ENCODE peak calls at places on chromosome 4, in six cellular contexts. One of them, this sample, is unnamed. For H3K36me3, the result is how much of the 10 kb centered on the place peaks cover.

GRCh38 chr4:155249036-155249566 is 40.7 kb downstream of the NPY2R start:
- DNase-seq in GM23248: no peak
- DNase-seq in suprapubic skin: no peak
- DNase-seq in uterus: no peak
- DNase-seq in adrenal gland: no peak
- DNase-seq in stomach: no peak
- DNase-seq in this sample: no peak

GRCh38 chr4:95638920-95639501 is 90.2 kb upstream of the UNC5C start:
- DNase-seq in GM23248: no peak
- DNase-seq in suprapubic skin: no peak
- DNase-seq in uterus: no peak
- DNase-seq in adrenal gland: no peak
- DNase-seq in stomach: no peak
- DNase-seq in this sample: no peak

GRCh38 chr4:20629180-20630115 is 70.8 kb upstream of the PACRGL start:
- DNase-seq in GM23248: no peak
- DNase-seq in suprapubic skin: no peak
- DNase-seq in uterus: no peak
- DNase-seq in adrenal gland: no peak
- DNase-seq in stomach: no peak
- DNase-seq in this sample: no peak

GRCh38 chr4:113998531-113998930 is 19.1 kb upstream of the ARSJ start:
- DNase-seq in GM23248: no peak
- DNase-seq in suprapubic skin: no peak
- DNase-seq in uterus: no peak
- DNase-seq in adrenal gland: no peak
- DNase-seq in stomach: no peak
- DNase-seq in this sample: no peak

GRCh38 chr4:23811045-23811620 is 78.7 kb downstream of the PPARGC1A start:
- DNase-seq in GM23248: no peak
- DNase-seq in suprapubic skin: no peak
- DNase-seq in uterus: no peak
- DNase-seq in adrenal gland: no peak
- DNase-seq in stomach: no peak
- DNase-seq in this sample: no peak

GRCh38 chr4:24070117-24070516 is 180.3 kb upstream of the PPARGC1A start:
- DNase-seq in GM23248: peak
- DNase-seq in suprapubic skin: no peak
- DNase-seq in uterus: no peak
- DNase-seq in adrenal gland: no peak
- DNase-seq in stomach: no peak
- DNase-seq in this sample: peak

GRCh38 chr4:19694829-19695228 is 556.9 kb upstream of the SLIT2 start:
- DNase-seq in GM23248: no peak
- DNase-seq in suprapubic skin: no peak
- DNase-seq in uterus: no peak
- DNase-seq in adrenal gland: no peak
- DNase-seq in stomach: no peak
- DNase-seq in this sample: no peak

GRCh38 chr4:30840571-30840970 is 120.4 kb downstream of the PCDH7 start:
- DNase-seq in GM23248: no peak
- DNase-seq in suprapubic skin: no peak
- DNase-seq in uterus: no peak
- DNase-seq in adrenal gland: no peak
- DNase-seq in stomach: no peak
- DNase-seq in this sample: no peak

GRCh38 chr4:55819634-55820033 is at the start of gene EXOC1L:
- DNase-seq in GM23248: peak
- DNase-seq in suprapubic skin: no peak
- DNase-seq in uterus: no peak
- DNase-seq in adrenal gland: peak
- DNase-seq in stomach: no peak
- DNase-seq in this sample: peak

GRCh38 chr4:158788608-158789007 is 19.8 kb downstream of the FNIP2 start:
- DNase-seq in GM23248: no peak
- DNase-seq in suprapubic skin: no peak
- DNase-seq in uterus: no peak
- DNase-seq in adrenal gland: no peak
- DNase-seq in stomach: no peak
- DNase-seq in this sample: no peak

GRCh38 chr4:109614466-109614865 is 54.4 kb downstream of the MCUB start:
- DNase-seq in GM23248: no peak
- DNase-seq in suprapubic skin: no peak
- DNase-seq in uterus: no peak
- DNase-seq in adrenal gland: no peak
- DNase-seq in stomach: no peak
- DNase-seq in this sample: peak

GRCh38 chr4:150789864-150790263 is 207.9 kb downstream of the MAB21L2 start:
- DNase-seq in GM23248: no peak
- DNase-seq in suprapubic skin: no peak
- DNase-seq in uterus: no peak
- DNase-seq in adrenal gland: no peak
- DNase-seq in stomach: no peak
- DNase-seq in this sample: no peak

GRCh38 chr4:1409806-1410425 is 3.7 kb upstream of the NKX1-1 start:
- DNase-seq in GM23248: no peak
- DNase-seq in suprapubic skin: no peak
- DNase-seq in uterus: no peak
- DNase-seq in adrenal gland: no peak
- DNase-seq in stomach: peak
- DNase-seq in this sample: no peak

GRCh38 chr4:182827981-182828677 is 89.1 kb downstream of the DCTD start:
- DNase-seq in GM23248: no peak
- DNase-seq in suprapubic skin: no peak
- DNase-seq in uterus: no peak
- DNase-seq in adrenal gland: no peak
- DNase-seq in stomach: no peak
- DNase-seq in this sample: no peak

GRCh38 chr4:84892950-84893349 is 73.5 kb downstream of the WDFY3 start:
- DNase-seq in GM23248: no peak
- DNase-seq in suprapubic skin: no peak
- DNase-seq in uterus: no peak
- DNase-seq in adrenal gland: no peak
- DNase-seq in stomach: no peak
- DNase-seq in this sample: no peak

GRCh38 chr4:14842964-14843630 is 159.2 kb upstream of the CPEB2 start:
- DNase-seq in GM23248: no peak
- DNase-seq in suprapubic skin: no peak
- DNase-seq in uterus: no peak
- DNase-seq in adrenal gland: no peak
- DNase-seq in stomach: no peak
- DNase-seq in this sample: no peak

GRCh38 chr4:102299708-102300107 is 45.6 kb downstream of the SLC39A8 start:
- DNase-seq in GM23248: peak
- DNase-seq in suprapubic skin: no peak
- DNase-seq in uterus: no peak
- DNase-seq in adrenal gland: peak
- DNase-seq in stomach: peak
- DNase-seq in this sample: peak

GRCh38 chr4:151325320-151326246 is at the start of gene SH3D19:
- DNase-seq in GM23248: peak
- DNase-seq in suprapubic skin: peak
- DNase-seq in uterus: peak
- DNase-seq in adrenal gland: peak
- DNase-seq in stomach: peak
- DNase-seq in this sample: peak

DNA sequence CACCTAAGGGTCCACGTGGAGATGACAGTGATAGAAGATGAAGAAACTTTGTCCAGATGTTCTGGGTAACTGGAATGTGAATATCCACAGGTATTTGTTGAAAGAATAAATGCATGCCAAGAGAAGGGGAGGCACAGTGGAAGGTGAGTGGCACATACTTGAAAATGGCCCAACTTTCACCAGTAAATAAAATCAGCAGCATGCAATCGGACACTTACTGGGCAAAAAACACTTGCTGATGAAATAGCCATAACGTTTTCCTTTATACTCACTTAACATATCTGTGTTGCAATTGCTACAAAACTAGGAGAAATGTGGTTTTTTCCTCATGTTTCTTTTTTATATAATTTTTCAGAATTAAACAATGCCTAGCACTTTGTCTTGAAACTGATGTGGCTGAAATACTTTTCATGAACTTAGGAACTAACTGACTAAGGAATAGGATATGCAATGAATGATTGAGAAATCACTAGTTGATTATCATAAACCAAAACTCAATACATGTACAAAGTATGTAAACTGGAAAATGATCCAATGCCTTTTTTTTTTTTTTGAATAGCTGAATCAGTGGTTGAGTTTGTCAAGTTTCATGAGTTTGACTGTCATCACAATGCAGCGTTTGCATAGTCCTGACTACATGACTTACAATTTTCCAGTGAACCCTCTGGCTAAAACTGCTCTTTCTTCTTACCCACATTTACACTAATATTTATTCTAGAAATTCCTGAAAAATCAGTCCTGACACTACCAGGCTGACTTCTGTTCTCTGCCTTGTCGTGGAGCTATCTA is 127.4 kb downstream of the CPE start:
- DNase-seq in GM23248: peak
- DNase-seq in suprapubic skin: no peak
- DNase-seq in uterus: no peak
- DNase-seq in adrenal gland: no peak
- DNase-seq in stomach: no peak
- DNase-seq in this sample: no peak
- H3K27ac ChIP-seq in GM23248: peak
- H3K27ac ChIP-seq in suprapubic skin: peak
- H3K27ac ChIP-seq in uterus: no peak
- H3K27ac ChIP-seq in adrenal gland: no peak
- H3K27ac ChIP-seq in stomach: no peak
- H3K27ac ChIP-seq in this sample: no peak

GRCh38 chr4:168928346-168928745 is 81.7 kb downstream of the CBR4 start:
- DNase-seq in GM23248: no peak
- DNase-seq in suprapubic skin: no peak
- DNase-seq in uterus: no peak
- DNase-seq in adrenal gland: no peak
- DNase-seq in stomach: no peak
- DNase-seq in this sample: no peak

GRCh38 chr4:168924648-168925047 is 85.4 kb downstream of the CBR4 start:
- DNase-seq in GM23248: no peak
- DNase-seq in suprapubic skin: no peak
- DNase-seq in uterus: no peak
- DNase-seq in adrenal gland: no peak
- DNase-seq in stomach: no peak
- DNase-seq in this sample: no peak

GRCh38 chr4:168923526-168924194 is 86.4 kb downstream of the CBR4 start:
- DNase-seq in GM23248: peak
- DNase-seq in suprapubic skin: no peak
- DNase-seq in uterus: peak
- DNase-seq in adrenal gland: peak
- DNase-seq in stomach: peak
- DNase-seq in this sample: peak

GRCh38 chr4:168928875-168929274 is 81.2 kb downstream of the CBR4 start:
- DNase-seq in GM23248: no peak
- DNase-seq in suprapubic skin: no peak
- DNase-seq in uterus: no peak
- DNase-seq in adrenal gland: no peak
- DNase-seq in stomach: no peak
- DNase-seq in this sample: no peak

DNA sequence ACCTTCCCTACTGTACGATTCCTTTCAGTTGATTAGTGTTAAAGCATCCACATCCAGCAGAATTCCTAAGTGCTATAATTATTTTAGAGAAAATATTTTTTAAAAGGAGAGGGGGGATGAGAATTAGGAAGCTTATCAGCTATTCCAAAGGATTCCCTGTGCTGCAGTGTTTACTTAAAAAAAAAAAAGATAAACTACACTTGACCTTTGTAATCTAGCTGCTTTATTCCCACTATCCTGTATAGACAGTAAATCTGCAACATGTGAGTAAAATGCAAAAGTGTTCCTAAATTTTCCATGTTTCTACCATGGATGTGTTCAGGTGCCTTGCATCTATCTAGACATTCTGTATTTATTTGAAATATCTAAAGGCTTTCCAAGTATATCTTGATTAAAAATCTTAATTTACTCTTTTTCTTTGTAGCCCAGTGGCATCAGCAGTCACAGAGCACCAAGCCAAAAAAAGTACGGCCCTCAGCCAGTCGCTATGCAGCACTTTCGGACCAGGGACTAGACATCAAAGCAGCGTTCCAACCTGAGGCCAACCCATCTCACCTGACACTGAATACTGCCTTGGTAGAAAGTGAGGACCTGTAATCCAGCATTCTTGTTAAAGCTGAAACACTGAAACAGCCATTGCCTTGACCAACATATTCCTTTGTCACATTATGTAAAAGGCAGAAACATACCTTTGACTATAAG is 84.1 kb downstream of the CBR4 start:
- DNase-seq in GM23248: no peak
- DNase-seq in suprapubic skin: no peak
- DNase-seq in uterus: no peak
- DNase-seq in adrenal gland: no peak
- DNase-seq in stomach: no peak
- DNase-seq in this sample: no peak
- H3K36me3 ChIP-seq in GM23248: under half
- H3K36me3 ChIP-seq in suprapubic skin: half or more
- H3K36me3 ChIP-seq in uterus: under half
- H3K36me3 ChIP-seq in adrenal gland: half or more
- H3K36me3 ChIP-seq in stomach: half or more
- H3K36me3 ChIP-seq in this sample: half or more

GRCh38 chr4:46389301-46389761 is 597 bp downstream of the GABRA2 start:
- DNase-seq in GM23248: peak
- DNase-seq in suprapubic skin: no peak
- DNase-seq in uterus: no peak
- DNase-seq in adrenal gland: no peak
- DNase-seq in stomach: no peak
- DNase-seq in this sample: no peak

GRCh38 chr4:46388860-46389259 is 1.1 kb downstream of the GABRA2 start:
- DNase-seq in GM23248: no peak
- DNase-seq in suprapubic skin: no peak
- DNase-seq in uterus: no peak
- DNase-seq in adrenal gland: no peak
- DNase-seq in stomach: no peak
- DNase-seq in this sample: no peak

GRCh38 chr4:46390353-46391058 is 578 bp upstream of the GABRA2 start:
- DNase-seq in GM23248: no peak
- DNase-seq in suprapubic skin: no peak
- DNase-seq in uterus: no peak
- DNase-seq in adrenal gland: no peak
- DNase-seq in stomach: no peak
- DNase-seq in this sample: no peak

GRCh38 chr4:46393606-46394005 is 3.7 kb upstream of the GABRA2 start:
- DNase-seq in GM23248: no peak
- DNase-seq in suprapubic skin: no peak
- DNase-seq in uterus: no peak
- DNase-seq in adrenal gland: no peak
- DNase-seq in stomach: no peak
- DNase-seq in this sample: no peak

GRCh38 chr4:46392421-46392820 is 2.5 kb upstream of the GABRA2 start:
- DNase-seq in GM23248: no peak
- DNase-seq in suprapubic skin: no peak
- DNase-seq in uterus: no peak
- DNase-seq in adrenal gland: no peak
- DNase-seq in stomach: no peak
- DNase-seq in this sample: no peak
- H3K4me3 ChIP-seq in GM23248: no peak
- H3K4me3 ChIP-seq in suprapubic skin: no peak
- H3K4me3 ChIP-seq in uterus: no peak
- H3K4me3 ChIP-seq in adrenal gland: no peak
- H3K4me3 ChIP-seq in stomach: no peak
- H3K4me3 ChIP-seq in this sample: no peak

DNA sequence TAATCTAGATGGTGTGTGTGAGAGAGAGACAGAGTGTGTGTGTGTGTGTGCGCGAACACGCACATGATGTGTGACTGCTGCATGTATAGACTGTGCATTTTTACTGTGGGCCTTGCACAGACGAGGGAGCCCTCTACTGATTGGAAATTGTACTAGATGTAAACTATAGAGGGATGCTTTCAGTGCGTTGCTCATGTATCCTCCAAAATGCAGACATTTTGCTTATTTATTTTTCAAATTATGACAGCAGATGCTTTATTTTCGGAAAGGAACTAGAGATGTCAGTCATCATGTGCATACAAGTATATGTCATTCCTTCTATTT is 168.4 kb upstream of the GK2 start:
- DNase-seq in GM23248: peak
- DNase-seq in suprapubic skin: no peak
- DNase-seq in uterus: no peak
- DNase-seq in adrenal gland: no peak
- DNase-seq in stomach: no peak
- DNase-seq in this sample: peak
- H3K27ac ChIP-seq in GM23248: no peak
- H3K27ac ChIP-seq in suprapubic skin: no peak
- H3K27ac ChIP-seq in uterus: no peak
- H3K27ac ChIP-seq in adrenal gland: no peak
- H3K27ac ChIP-seq in stomach: no peak
- H3K27ac ChIP-seq in this sample: no peak